ENCODE peak calls at places on chromosomes 13 and 19, in eight cellular contexts. V is skeletal muscle cell; M is heart left ventricle; N is heart right ventricle; C is CD8-positive, alpha-beta T cell; W is esophagus squamous epithelium; E is stomach; A is IMR-90. T is an unnamed sample.

GRCh38 chr19:46317339-46317738 is 20.5 kb downstream of the HIF3A start:
- DNase-seq in N (no peak), E (no peak), W (no peak), C (no peak), A (no peak), V (no peak), M (no peak), T (no peak)

GRCh38 chr13:76994281-76994680 is 2.4 kb downstream of the CLN5 start:
- DNase-seq in W (no peak), N (no peak), M (no peak), C (no peak), V (no peak), E (no peak), A (no peak), T (no peak)

GRCh38 chr19:18439910-18440237 is 1.9 kb upstream of the ISYNA1 start:
- DNase-seq in E (no peak), V (no peak), N (no peak), C (no peak), M (no peak), A (no peak), W (no peak), T (no peak)

GRCh38 chr13:113649212-113649611 is 8.8 kb downstream of the ATP4B start:
- DNase-seq in A (no peak), M (peak), E (peak), W (no peak), V (no peak), N (no peak), C (no peak), T (no peak)

GRCh38 chr13:63481334-63481733 is 2065.7 kb upstream of the PCDH20 start:
- DNase-seq in C (no peak), W (no peak), E (no peak), M (no peak), V (peak), N (no peak), A (peak), T (no peak)

GRCh38 chr19:17718988-17719711 is at the start of gene MAP1S:
- DNase-seq in W (no peak), A (peak), M (peak), N (peak), V (no peak), E (peak), C (peak), T (peak)

GRCh38 chr19:10001899-10002298 is 8.4 kb downstream of the COL5A3 start:
- DNase-seq in V (no peak), W (no peak), E (peak), M (peak), N (peak), C (no peak), A (no peak), T (no peak)

GRCh38 chr19:18161691-18162039 is 8.7 kb downstream of the PIK3R2 start:
- DNase-seq in A (no peak), W (no peak), V (no peak), C (no peak), N (no peak), M (no peak), E (no peak), T (no peak)

GRCh38 chr19:7391218-7391670 is 42.5 kb downstream of the ARHGEF18 start:
- DNase-seq in N (no peak), V (peak), M (no peak), C (no peak), W (no peak), A (peak), E (peak), T (no peak)

GRCh38 chr19:46080561-46080960 is 39.8 kb upstream of the IGFL4 start:
- DNase-seq in C (no peak), A (peak), M (no peak), V (peak), N (no peak), W (no peak), E (no peak), T (no peak)

GRCh38 chr13:96822900-96823299 is 171.4 kb downstream of the OXGR1 start:
- DNase-seq in V (no peak), E (peak), A (no peak), N (no peak), W (no peak), M (no peak), C (no peak), T (no peak)

GRCh38 chr13:50200562-50200961 is 185.3 kb downstream of the KCNRG start:
- DNase-seq in M (no peak), V (no peak), N (no peak), W (no peak), E (no peak), A (no peak), C (no peak), T (no peak)

GRCh38 chr13:102825921-102826706 is 19.7 kb upstream of the ERCC5 start:
- DNase-seq in N (no peak), W (no peak), C (no peak), E (no peak), V (peak), M (no peak), A (peak), T (no peak)

GRCh38 chr19:55606817-55607216 is 1.4 kb downstream of the ZNF865 start:
- DNase-seq in N (no peak), V (no peak), M (no peak), A (no peak), C (no peak), E (no peak), W (no peak), T (no peak)

GRCh38 chr19:43524922-43525835 is 1.8 kb downstream of the ETHE1 start:
- DNase-seq in E (peak), W (no peak), C (peak), N (peak), M (no peak), A (peak), V (no peak), T (no peak)

GRCh38 chr19:45424191-45425058 is 708 bp upstream of the ERCC1 start:
- DNase-seq in N (peak), E (peak), W (no peak), C (no peak), A (peak), M (peak), V (peak), T (no peak)

GRCh38 chr19:44903602-44904425 is 1.8 kb upstream of the APOE start:
- DNase-seq in N (peak), W (no peak), E (peak), V (no peak), C (peak), A (peak), M (peak), T (no peak)

GRCh38 chr13:51584731-51585191 is 499 bp downstream of the WDFY2 start:
- DNase-seq in M (no peak), V (no peak), C (peak), N (peak), W (peak), E (peak), A (peak), T (peak)

GRCh38 chr19:10238172-10238783 is 7.1 kb upstream of the S1PR2 start:
- DNase-seq in N (peak), V (peak), M (peak), E (peak), C (no peak), A (peak), W (no peak), T (no peak)

GRCh38 chr13:39596176-39596575 is 6.8 kb downstream of the LHFPL6 start:
- DNase-seq in M (no peak), C (no peak), W (no peak), E (no peak), N (no peak), V (no peak), A (no peak), T (no peak)

GRCh38 chr13:49516467-49516866 is 20.7 kb downstream of the PHF11 start:
- DNase-seq in V (no peak), N (peak), C (no peak), A (no peak), M (peak), E (no peak), W (no peak), T (no peak)

GRCh38 chr19:51186323-51186722 is 38.6 kb upstream of the CD33 start:
- DNase-seq in M (no peak), W (no peak), V (no peak), C (no peak), E (no peak), N (no peak), A (no peak), T (no peak)

GRCh38 chr19:3606690-3607289 is at the start of gene TBXA2R:
- DNase-seq in A (peak), C (peak), M (peak), E (peak), W (no peak), N (peak), V (peak), T (no peak)

GRCh38 chr13:49248433-49249002 is 793 bp downstream of the CDADC1 start:
- DNase-seq in W (no peak), A (peak), C (peak), N (no peak), E (no peak), M (no peak), V (no peak), T (peak)

GRCh38 chr19:41974652-41975051 is 15.5 kb upstream of the RABAC1 start:
- DNase-seq in C (no peak), A (no peak), M (no peak), W (no peak), E (no peak), N (no peak), V (no peak), T (no peak)

GRCh38 chr19:1045247-1045603 is 5.3 kb downstream of the ABCA7 start:
- DNase-seq in C (no peak), A (no peak), E (peak), W (no peak), V (no peak), N (no peak), M (no peak), T (peak)

GRCh38 chr13:43698743-43699142 is 88.0 kb downstream of the ENOX1 start:
- DNase-seq in M (no peak), C (no peak), N (no peak), A (peak), W (no peak), V (peak), E (no peak), T (no peak)

GRCh38 chr19:34416021-34416545 is 11.9 kb downstream of the PDCD2L start:
- DNase-seq in E (no peak), N (no peak), A (peak), C (no peak), M (no peak), V (no peak), W (no peak), T (no peak)

GRCh38 chr19:8361921-8362793 is 1.8 kb upstream of the ANGPTL4 start:
- DNase-seq in A (peak), W (no peak), M (peak), E (peak), N (peak), V (peak), C (no peak), T (no peak)

GRCh38 chr19:2423913-2424685 is 3.3 kb downstream of the TIMM13 start:
- DNase-seq in W (no peak), A (no peak), C (no peak), M (no peak), E (no peak), N (no peak), V (no peak), T (no peak)

GRCh38 chr19:2424686-2425621 is 2.4 kb downstream of the TIMM13 start:
- DNase-seq in A (peak), C (no peak), M (no peak), W (no peak), V (peak), N (peak), E (peak), T (no peak)

GRCh38 chr19:2427323-2428026 is at the start of gene TIMM13:
- DNase-seq in C (peak), M (peak), A (peak), V (peak), E (peak), N (peak), W (peak), T (peak)

GRCh38 chr19:2426661-2427322 is 594 bp downstream of the TIMM13 start:
- DNase-seq in W (no peak), C (peak), N (peak), V (no peak), M (peak), A (peak), E (peak), T (peak)

DNA sequence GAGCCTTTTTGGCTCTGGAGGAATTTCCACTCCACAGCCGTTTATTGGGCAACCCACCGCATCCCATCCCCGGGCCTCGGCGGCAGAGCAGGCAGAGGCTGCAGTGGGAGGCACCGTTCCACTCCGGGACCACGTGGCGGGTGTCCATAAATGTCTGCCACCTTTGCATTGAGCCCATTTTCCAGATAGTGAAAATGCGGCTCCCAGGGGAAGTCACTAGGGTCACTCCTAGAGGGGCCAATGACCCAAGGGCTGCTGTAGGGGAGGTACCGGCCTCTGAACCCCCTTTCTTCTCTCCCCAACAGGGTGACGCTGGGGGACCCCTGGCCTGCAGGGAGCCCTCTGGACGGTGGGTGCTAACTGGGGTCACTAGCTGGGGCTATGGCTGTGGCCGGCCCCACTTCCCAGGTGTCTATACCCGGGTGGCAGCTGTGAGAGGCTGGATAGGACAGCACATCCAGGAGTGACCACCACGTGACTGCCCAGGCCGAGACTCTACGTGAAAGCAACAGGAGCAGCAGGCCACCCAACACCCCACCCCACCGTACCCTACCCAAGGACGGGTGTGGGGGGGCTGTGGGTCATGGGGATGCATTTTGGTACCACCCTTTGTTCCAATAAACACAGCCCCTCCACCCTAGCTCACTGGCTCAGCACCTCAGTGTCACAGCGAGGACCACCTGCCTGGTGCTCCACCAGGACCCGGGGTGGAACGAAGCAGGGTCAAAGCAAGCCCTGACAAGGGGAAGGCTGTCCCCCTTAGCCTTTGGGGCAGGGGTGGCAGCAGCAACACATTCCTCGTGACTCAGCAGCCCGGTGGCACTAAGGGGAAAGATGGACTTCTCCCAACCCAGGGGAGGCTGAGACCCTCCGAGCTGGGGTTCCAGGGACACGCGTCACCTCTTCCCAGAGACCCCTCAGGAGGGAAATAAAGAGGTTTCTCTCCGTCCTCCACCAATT is 1.5 kb downstream of the TIMM13 start:
- DNase-seq in A (no peak), E (no peak), C (no peak), N (no peak), M (no peak), W (no peak), V (no peak), T (no peak)
- H3K4me3 ChIP-seq in A (peak), E (no peak), C (peak), N (peak), M (peak), W (peak), V (peak), T (peak)

DNA sequence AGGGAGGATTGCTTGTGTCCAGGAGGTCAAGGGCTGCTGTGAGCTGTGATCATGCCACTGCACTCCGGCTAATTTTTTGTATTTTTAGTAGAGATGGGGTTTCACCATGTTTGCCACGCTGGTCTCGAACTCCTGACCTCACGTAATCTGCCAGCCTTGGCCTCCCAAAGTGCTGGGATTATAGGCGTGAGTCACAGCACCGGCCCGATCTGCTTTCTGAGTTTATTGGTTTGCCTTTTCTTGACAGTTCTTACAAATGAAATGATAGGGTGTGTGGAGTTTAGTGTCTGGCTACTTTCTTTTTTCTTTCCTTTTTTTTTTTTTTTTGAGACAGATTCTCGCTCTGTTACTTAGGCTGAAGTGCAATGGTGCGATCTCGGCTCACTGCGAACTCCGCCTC is 848 bp downstream of the C19orf44 start:
- DNase-seq in V (no peak), E (no peak), M (no peak), N (no peak), A (no peak), W (no peak), C (no peak), T (no peak)
- H3K4me3 ChIP-seq in V (peak), E (peak), M (peak), N (peak), A (peak), W (peak), C (no peak), T (peak)

GRCh38 chr13:104416973-104417372 is 1350.8 kb upstream of the SLC10A2 start:
- DNase-seq in E (no peak), N (no peak), W (no peak), A (no peak), V (no peak), C (no peak), M (no peak), T (no peak)

GRCh38 chr13:104414181-104414580 is 1348.0 kb upstream of the SLC10A2 start:
- DNase-seq in N (no peak), E (no peak), C (no peak), A (no peak), W (no peak), M (no peak), V (no peak), T (no peak)

DNA sequence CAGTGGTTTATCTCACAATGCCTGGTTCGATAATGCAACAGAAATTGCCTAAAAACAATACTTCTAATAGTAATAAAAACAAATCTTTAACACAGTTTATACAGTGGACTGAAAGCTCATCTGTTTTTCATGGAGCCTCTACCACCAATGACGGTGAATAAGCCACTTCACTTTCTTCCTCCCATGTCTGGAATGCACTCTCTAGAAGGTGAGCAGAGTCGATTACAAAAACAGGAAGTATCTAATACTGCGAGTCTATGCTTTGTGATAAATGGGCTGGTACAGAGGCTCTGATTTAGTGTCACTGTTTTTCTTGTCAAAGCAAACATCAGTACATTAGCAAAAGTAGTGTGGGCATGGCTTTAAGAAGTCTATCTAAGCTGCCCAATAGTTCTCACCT is 1348.6 kb upstream of the SLC10A2 start:
- DNase-seq in V (no peak), M (no peak), E (no peak), N (no peak), W (no peak), A (no peak), C (no peak), T (no peak)
- H3K4me3 ChIP-seq in V (no peak), M (no peak), E (no peak), N (no peak), W (no peak), A (no peak), C (no peak), T (no peak)

DNA sequence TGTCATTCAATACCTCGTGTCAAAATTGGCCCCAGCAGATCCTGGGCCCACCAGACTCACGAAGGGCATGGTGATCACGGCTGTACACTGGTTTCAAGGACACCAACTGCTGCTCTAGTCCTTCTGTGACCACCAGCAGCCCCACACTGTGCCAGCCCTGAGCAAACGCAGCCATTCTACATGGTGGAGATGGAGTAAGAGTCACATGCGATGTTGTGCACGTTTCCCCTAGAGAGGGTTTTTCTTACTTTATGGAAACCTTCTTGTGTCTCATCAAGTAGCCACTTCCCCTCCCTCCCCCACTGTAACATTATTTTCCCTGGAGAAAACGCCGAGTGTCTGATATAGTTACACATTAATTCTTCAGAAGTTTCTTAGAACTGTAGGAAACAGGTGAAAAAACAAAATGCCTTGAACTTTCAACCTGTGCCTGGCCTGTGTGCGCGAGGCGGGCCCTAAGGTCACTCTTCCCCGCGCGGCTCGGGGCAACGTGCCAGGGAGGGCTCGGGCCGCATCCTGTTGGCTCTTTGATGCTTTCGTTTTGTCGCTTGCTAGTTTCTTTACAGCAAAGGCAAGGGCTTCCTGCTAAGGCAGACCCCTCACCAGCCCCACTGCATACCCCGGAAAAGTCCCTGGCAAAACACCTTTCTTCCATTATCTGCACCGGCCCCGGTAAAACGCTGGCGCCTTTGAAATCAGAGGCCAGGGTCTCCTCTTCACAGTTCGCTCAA is 44.6 kb downstream of the GGACT start:
- DNase-seq in N (no peak), C (no peak), E (no peak), M (no peak), A (no peak), V (no peak), W (no peak), T (no peak)
- H3K4me3 ChIP-seq in N (peak), C (no peak), E (no peak), M (peak), A (no peak), V (no peak), W (no peak), T (no peak)

DNA sequence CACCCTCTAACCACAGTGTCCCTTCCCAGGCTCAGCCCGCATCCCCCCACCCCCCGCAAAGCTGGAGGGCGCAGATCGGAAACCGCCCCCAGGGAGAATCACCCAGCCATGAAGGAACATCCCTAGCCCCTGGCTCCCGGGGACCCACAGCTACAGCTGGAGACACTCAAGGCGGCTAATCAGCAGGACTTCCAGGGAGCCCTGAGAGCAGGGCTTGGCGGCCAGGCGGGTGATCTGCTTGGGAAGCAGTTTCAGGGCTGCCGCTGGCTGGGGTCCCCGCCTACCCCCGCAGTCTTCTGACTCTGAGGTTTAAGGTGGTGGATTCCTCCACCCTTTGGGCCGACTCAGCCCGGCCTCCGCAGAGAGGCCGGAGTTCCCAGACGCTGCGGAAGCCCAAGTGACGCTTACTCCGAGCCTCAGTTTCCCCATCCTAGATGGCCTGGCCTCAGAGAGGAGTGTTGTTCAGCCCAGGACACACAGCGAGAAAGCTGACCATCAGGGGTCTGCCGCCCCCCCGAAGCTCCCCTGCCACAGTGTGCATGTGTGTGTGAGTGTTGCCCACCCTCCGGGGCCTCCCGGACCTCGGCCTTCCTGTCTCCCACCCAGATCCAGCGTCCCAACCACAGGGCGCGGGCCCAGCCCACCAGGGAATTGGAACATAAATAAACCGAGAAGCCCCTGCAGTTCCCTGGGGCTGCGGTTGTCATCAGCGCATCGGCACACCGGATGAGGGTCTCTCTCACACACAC is 9.8 kb downstream of the FUT6 start:
- DNase-seq in E (no peak), N (no peak), A (no peak), C (no peak), W (no peak), M (no peak), V (no peak), T (no peak)
- H3K4me3 ChIP-seq in E (peak), N (peak), A (no peak), C (no peak), W (peak), M (no peak), V (peak), T (peak)

T was measured in Jurkat, Clone E6-1.